ENCODE peak calls at places on chromosomes 16 and 17, in ten cellular contexts. P is naive thymus-derived CD4-positive, alpha-beta T cell; X is astrocyte of the spinal cord; E is endothelial cell of umbilical vein; V is ovary; R is spleen; A is OCI-LY7; Y is AG09309; W is lower lobe of right lung; K is heart right ventricle. I is an unnamed sample.

GRCh38 chr17:9529033-9529748 is 46.4 kb downstream of the STX8 start:
- DNase-seq in P (no peak), X (peak), E (peak), V (no peak), R (no peak), A (peak), Y (no peak), W (no peak), K (no peak), I (no peak)

GRCh38 chr17:6623941-6624340 is 16.6 kb downstream of the KIAA0753 start:
- DNase-seq in P (no peak), X (peak), E (no peak), V (no peak), R (no peak), A (no peak), Y (no peak), W (no peak), K (no peak), I (no peak)

GRCh38 chr17:66492500-66493123 is 190.2 kb downstream of the PRKCA start:
- DNase-seq in P (no peak), X (no peak), E (no peak), V (no peak), R (no peak), A (no peak), Y (no peak), W (no peak), K (no peak), I (no peak)

GRCh38 chr16:53219795-53220194 is 165.0 kb downstream of the CHD9 start:
- DNase-seq in P (no peak), X (peak), E (peak), V (no peak), R (no peak), A (no peak), Y (no peak), W (no peak), K (no peak), I (no peak)

GRCh38 chr16:17270683-17271109 is 200.1 kb downstream of the XYLT1 start:
- DNase-seq in P (no peak), X (no peak), E (no peak), V (peak), R (no peak), A (no peak), Y (no peak), W (no peak), K (no peak), I (no peak)

GRCh38 chr16:7185689-7186088 is 147.0 kb upstream of the RBFOX1 start:
- DNase-seq in P (no peak), X (no peak), E (no peak), V (no peak), R (no peak), A (no peak), Y (no peak), W (no peak), K (no peak), I (no peak)

GRCh38 chr16:55003916-55004315 is 73.3 kb downstream of the IRX5 start:
- DNase-seq in P (no peak), X (no peak), E (no peak), V (no peak), R (no peak), A (no peak), Y (no peak), W (no peak), K (no peak), I (no peak)

GRCh38 chr17:28705728-28706334 is 5.9 kb downstream of the PROCA1 start:
- DNase-seq in P (no peak), X (no peak), E (no peak), V (no peak), R (no peak), A (no peak), Y (no peak), W (no peak), K (no peak), I (no peak)

GRCh38 chr17:68298601-68299000 is 7.3 kb downstream of the ARSG start:
- DNase-seq in P (no peak), X (no peak), E (no peak), V (no peak), R (no peak), A (no peak), Y (no peak), W (no peak), K (no peak), I (no peak)

GRCh38 chr16:3486506-3487215 is 8.6 kb downstream of the C16orf90 start:
- DNase-seq in P (no peak), X (no peak), E (no peak), V (no peak), R (peak), A (no peak), Y (no peak), W (no peak), K (no peak), I (no peak)

GRCh38 chr17:29621751-29622194 is 939 bp downstream of the CORO6 start:
- DNase-seq in P (no peak), X (no peak), E (no peak), V (no peak), R (no peak), A (no peak), Y (no peak), W (no peak), K (no peak), I (no peak)

GRCh38 chr17:900336-900735 is 79.2 kb downstream of the NXN start:
- DNase-seq in P (no peak), X (no peak), E (peak), V (no peak), R (no peak), A (no peak), Y (no peak), W (no peak), K (no peak), I (no peak)

GRCh38 chr17:40364121-40364861 is at the start of gene GJD3:
- DNase-seq in P (no peak), X (no peak), E (no peak), V (no peak), R (peak), A (no peak), Y (no peak), W (no peak), K (peak), I (no peak)

GRCh38 chr16:3646348-3646920 is 8.1 kb upstream of the DNASE1 start:
- DNase-seq in P (no peak), X (peak), E (peak), V (no peak), R (peak), A (no peak), Y (no peak), W (peak), K (no peak), I (no peak)

GRCh38 chr17:66255112-66255511 is 25.9 kb upstream of the APOH start:
- DNase-seq in P (peak), X (peak), E (peak), V (no peak), R (no peak), A (peak), Y (no peak), W (no peak), K (peak), I (peak)

GRCh38 chr16:57262841-57263584 is 18.0 kb downstream of the ARL2BP start:
- DNase-seq in P (no peak), X (no peak), E (no peak), V (no peak), R (peak), A (no peak), Y (no peak), W (peak), K (no peak), I (no peak)

DNA sequence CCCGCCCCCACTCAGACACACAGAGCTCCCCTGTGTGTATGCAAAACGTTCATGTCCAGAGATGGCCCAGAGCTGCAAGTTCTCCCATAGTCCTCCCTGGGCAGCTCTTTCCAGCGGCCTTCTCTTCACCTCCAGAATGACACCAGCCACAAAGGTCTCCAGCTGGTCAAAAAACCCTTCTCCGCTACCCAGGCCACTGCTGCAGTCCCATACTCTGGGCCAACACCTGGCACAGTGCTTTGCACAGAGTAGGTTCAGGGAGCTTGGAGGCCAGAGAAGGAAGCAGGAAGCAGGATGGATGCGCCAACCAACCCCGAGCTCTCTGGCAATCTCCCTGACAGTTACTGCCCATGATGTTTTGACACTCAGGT is 1.1 kb upstream of the STAT5B start:
- DNase-seq in P (no peak), X (no peak), E (no peak), V (no peak), R (no peak), A (no peak), Y (no peak), W (no peak), K (no peak), I (no peak)
- H3K4me3 ChIP-seq in P (no peak), X (no peak), E (no peak), V (no peak), R (peak), A (no peak), Y (no peak), W (peak), K (peak), I (peak)

GRCh38 chr17:70184770-70185169 is 15.4 kb downstream of the KCNJ2 start:
- DNase-seq in P (no peak), X (peak), E (peak), V (no peak), R (no peak), A (no peak), Y (peak), W (no peak), K (no peak), I (no peak)
- H3K4me3 ChIP-seq in P (no peak), X (no peak), E (no peak), V (no peak), R (no peak), A (no peak), Y (no peak), W (no peak), K (no peak), I (no peak)

DNA sequence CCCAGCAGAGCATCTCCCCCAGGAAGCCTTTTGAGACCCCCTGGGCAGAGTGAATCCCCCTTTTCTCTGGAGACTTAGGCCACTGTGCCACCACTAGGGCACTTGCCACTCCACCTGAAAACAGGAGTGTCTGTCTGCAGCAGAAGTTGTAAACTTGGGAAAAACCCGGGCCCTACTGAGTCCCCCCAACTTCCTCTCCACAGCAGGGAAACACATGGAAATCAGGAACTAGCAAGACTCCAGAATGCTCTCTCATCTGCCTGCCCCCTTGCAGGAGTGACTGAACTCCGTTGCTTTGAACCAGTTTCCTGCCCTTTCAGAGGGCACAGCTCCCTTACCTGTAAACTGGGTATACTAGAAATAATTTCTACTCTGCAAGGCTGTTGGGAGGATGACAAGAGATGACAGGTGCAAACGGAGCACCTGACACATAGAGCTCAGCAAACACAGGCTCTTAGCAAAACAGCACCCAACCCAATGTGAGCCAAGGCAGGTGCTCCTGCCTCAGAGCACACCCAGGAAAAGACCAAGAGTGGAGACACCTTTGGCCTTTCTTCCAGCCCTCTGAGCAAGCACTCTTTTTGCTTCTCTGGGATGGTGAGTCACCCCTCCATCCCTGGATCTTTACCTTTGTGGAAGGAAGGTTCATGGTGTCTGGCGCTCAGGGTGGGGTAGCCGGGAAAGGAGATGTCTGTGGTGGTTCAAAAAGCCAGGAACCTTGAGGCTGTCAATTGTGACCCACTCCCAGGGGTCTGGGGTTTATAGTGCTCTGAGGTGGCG is at the start of gene HCRT:
- DNase-seq in P (no peak), X (no peak), E (no peak), V (no peak), R (no peak), A (peak), Y (no peak), W (no peak), K (no peak), I (no peak)
- H3K4me3 ChIP-seq in P (peak), X (peak), E (no peak), V (peak), R (peak), A (peak), Y (peak), W (peak), K (peak), I (peak)

DNA sequence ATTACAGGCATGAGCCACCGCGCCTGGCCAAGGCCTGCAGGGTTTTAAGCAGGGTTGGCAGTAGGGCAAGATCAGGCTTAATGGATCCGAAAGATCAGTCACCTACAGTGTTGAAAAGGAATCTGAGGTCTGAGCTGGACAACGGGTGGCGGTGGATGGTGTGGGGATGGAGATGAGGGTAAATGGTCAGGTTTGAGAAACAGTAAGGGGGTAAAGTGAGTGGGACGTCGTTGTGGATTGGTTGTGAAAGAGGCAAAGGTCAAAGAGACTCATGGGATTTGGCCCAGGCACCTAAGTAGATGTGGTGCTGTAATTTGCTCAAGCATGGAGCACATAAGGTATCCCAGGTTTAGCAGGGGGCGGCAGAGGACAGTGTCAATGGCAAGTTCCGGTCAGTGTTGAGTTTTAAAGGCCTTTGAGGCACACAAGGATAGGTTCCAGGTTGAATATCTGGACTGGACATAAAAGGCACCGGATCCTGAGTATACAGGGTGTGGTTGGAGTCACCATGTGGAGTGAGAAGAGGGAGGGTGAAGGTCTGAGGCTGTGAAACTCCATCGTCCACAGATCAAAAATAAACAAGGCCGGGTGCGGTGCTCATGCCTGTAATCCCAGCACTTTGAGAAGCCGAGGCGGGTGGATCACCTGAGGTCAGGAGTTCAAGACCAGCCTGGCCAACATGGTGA is 1.1 kb upstream of the SLC16A5 start:
- DNase-seq in P (no peak), X (no peak), E (no peak), V (no peak), R (no peak), A (no peak), Y (no peak), W (no peak), K (no peak), I (no peak)
- H3K4me3 ChIP-seq in P (no peak), X (no peak), E (no peak), V (no peak), R (peak), A (no peak), Y (no peak), W (peak), K (no peak), I (no peak)

I was measured in effector memory CD4-positive, alpha-beta T cell.